ENCODE peak calls at places on chromosomes 6 and 20, in eight cellular contexts. One of them, this sample, is unnamed.

GRCh38 chr6:131083687-131084086 is 20.6 kb upstream of the EPB41L2 start:
- DNase-seq in progenitor cell of endocrine pancreas: no peak
- DNase-seq in endodermal cell: no peak
- DNase-seq in CD8-positive, alpha-beta T cell: no peak
- DNase-seq in mucosa of descending colon: no peak
- DNase-seq in breast epithelium: no peak
- DNase-seq in heart right ventricle: no peak
- DNase-seq in WTC11: no peak
- DNase-seq in this sample: no peak

GRCh38 chr20:44734938-44735337 is 10.7 kb upstream of the KCNK15 start:
- DNase-seq in progenitor cell of endocrine pancreas: no peak
- DNase-seq in endodermal cell: peak; percentile 83
- DNase-seq in CD8-positive, alpha-beta T cell: no peak
- DNase-seq in mucosa of descending colon: no peak
- DNase-seq in breast epithelium: no peak
- DNase-seq in heart right ventricle: no peak
- DNase-seq in WTC11: peak; percentile 42
- DNase-seq in this sample: no peak

GRCh38 chr6:165181951-165182414 is 127.4 kb downstream of the C6orf118 start:
- DNase-seq in progenitor cell of endocrine pancreas: no peak
- DNase-seq in endodermal cell: no peak
- DNase-seq in CD8-positive, alpha-beta T cell: no peak
- DNase-seq in mucosa of descending colon: no peak
- DNase-seq in breast epithelium: no peak
- DNase-seq in heart right ventricle: no peak
- DNase-seq in WTC11: no peak
- DNase-seq in this sample: no peak

GRCh38 chr6:122405417-122405816 is 6.0 kb downstream of the HSF2 start:
- DNase-seq in progenitor cell of endocrine pancreas: no peak
- DNase-seq in endodermal cell: no peak
- DNase-seq in CD8-positive, alpha-beta T cell: no peak
- DNase-seq in mucosa of descending colon: no peak
- DNase-seq in breast epithelium: no peak
- DNase-seq in heart right ventricle: no peak
- DNase-seq in WTC11: no peak
- DNase-seq in this sample: no peak

GRCh38 chr6:104623052-104623690 is 236.5 kb downstream of the HACE1 start:
- DNase-seq in progenitor cell of endocrine pancreas: no peak
- DNase-seq in endodermal cell: peak; percentile 78
- DNase-seq in CD8-positive, alpha-beta T cell: no peak
- DNase-seq in mucosa of descending colon: peak; percentile 24
- DNase-seq in breast epithelium: no peak
- DNase-seq in heart right ventricle: no peak
- DNase-seq in WTC11: peak; percentile 46
- DNase-seq in this sample: no peak

GRCh38 chr6:110560239-110561015 is 84.0 kb upstream of the SLC22A16 start:
- DNase-seq in progenitor cell of endocrine pancreas: no peak
- DNase-seq in endodermal cell: no peak
- DNase-seq in CD8-positive, alpha-beta T cell: no peak
- DNase-seq in mucosa of descending colon: peak; percentile 34
- DNase-seq in breast epithelium: no peak
- DNase-seq in heart right ventricle: no peak
- DNase-seq in WTC11: no peak
- DNase-seq in this sample: no peak

GRCh38 chr6:111027219-111027618 is 45.4 kb downstream of the RPF2 start:
- DNase-seq in progenitor cell of endocrine pancreas: no peak
- DNase-seq in endodermal cell: no peak
- DNase-seq in CD8-positive, alpha-beta T cell: no peak
- DNase-seq in mucosa of descending colon: no peak
- DNase-seq in breast epithelium: no peak
- DNase-seq in heart right ventricle: no peak
- DNase-seq in WTC11: no peak
- DNase-seq in this sample: no peak

GRCh38 chr6:144341831-144342527 is 56.8 kb downstream of the UTRN start:
- DNase-seq in progenitor cell of endocrine pancreas: no peak
- DNase-seq in endodermal cell: no peak
- DNase-seq in CD8-positive, alpha-beta T cell: no peak
- DNase-seq in mucosa of descending colon: no peak
- DNase-seq in breast epithelium: no peak
- DNase-seq in heart right ventricle: no peak
- DNase-seq in WTC11: no peak
- DNase-seq in this sample: no peak

GRCh38 chr20:48921883-48922867 is 664 bp downstream of the ARFGEF2 start:
- DNase-seq in progenitor cell of endocrine pancreas: peak; percentile 43
- DNase-seq in endodermal cell: no peak
- DNase-seq in CD8-positive, alpha-beta T cell: no peak
- DNase-seq in mucosa of descending colon: peak; percentile 83
- DNase-seq in breast epithelium: no peak
- DNase-seq in heart right ventricle: peak; percentile 62
- DNase-seq in WTC11: peak; percentile 55
- DNase-seq in this sample: no peak

GRCh38 chr20:36645998-36646397 is at the start of gene SLA2:
- DNase-seq in progenitor cell of endocrine pancreas: no peak
- DNase-seq in endodermal cell: no peak
- DNase-seq in CD8-positive, alpha-beta T cell: peak; percentile 82
- DNase-seq in mucosa of descending colon: peak; percentile 53
- DNase-seq in breast epithelium: no peak
- DNase-seq in heart right ventricle: no peak
- DNase-seq in WTC11: no peak
- DNase-seq in this sample: peak; percentile 70

GRCh38 chr6:37878150-37878710 is 58.7 kb downstream of the ZFAND3 start:
- DNase-seq in progenitor cell of endocrine pancreas: no peak
- DNase-seq in endodermal cell: no peak
- DNase-seq in CD8-positive, alpha-beta T cell: no peak
- DNase-seq in mucosa of descending colon: no peak
- DNase-seq in breast epithelium: no peak
- DNase-seq in heart right ventricle: no peak
- DNase-seq in WTC11: no peak
- DNase-seq in this sample: no peak

GRCh38 chr20:33000802-33001466 is 3.3 kb downstream of the SUN5 start:
- DNase-seq in progenitor cell of endocrine pancreas: no peak
- DNase-seq in endodermal cell: peak; percentile 67
- DNase-seq in CD8-positive, alpha-beta T cell: no peak
- DNase-seq in mucosa of descending colon: no peak
- DNase-seq in breast epithelium: no peak
- DNase-seq in heart right ventricle: no peak
- DNase-seq in WTC11: no peak
- DNase-seq in this sample: no peak

GRCh38 chr6:83378621-83379388 is 52.0 kb downstream of the ME1 start:
- DNase-seq in progenitor cell of endocrine pancreas: no peak
- DNase-seq in endodermal cell: no peak
- DNase-seq in CD8-positive, alpha-beta T cell: no peak
- DNase-seq in mucosa of descending colon: no peak
- DNase-seq in breast epithelium: no peak
- DNase-seq in heart right ventricle: no peak
- DNase-seq in WTC11: no peak
- DNase-seq in this sample: no peak

GRCh38 chr20:62219992-62220665 is at the start of gene HRH3:
- DNase-seq in progenitor cell of endocrine pancreas: peak; percentile 74
- DNase-seq in endodermal cell: peak; percentile 94
- DNase-seq in CD8-positive, alpha-beta T cell: peak; percentile 60
- DNase-seq in mucosa of descending colon: peak; percentile 68
- DNase-seq in breast epithelium: no peak
- DNase-seq in heart right ventricle: peak; percentile 52
- DNase-seq in WTC11: peak; percentile 73
- DNase-seq in this sample: peak; percentile 49

GRCh38 chr6:47714802-47715201 is 16.4 kb downstream of the ADGRF4 start:
- DNase-seq in progenitor cell of endocrine pancreas: no peak
- DNase-seq in endodermal cell: no peak
- DNase-seq in CD8-positive, alpha-beta T cell: no peak
- DNase-seq in mucosa of descending colon: no peak
- DNase-seq in breast epithelium: no peak
- DNase-seq in heart right ventricle: no peak
- DNase-seq in WTC11: no peak
- DNase-seq in this sample: no peak

GRCh38 chr6:104955927-104956662 is 812 bp upstream of the LIN28B start:
- DNase-seq in progenitor cell of endocrine pancreas: peak; percentile 19
- DNase-seq in endodermal cell: peak; percentile 92
- DNase-seq in CD8-positive, alpha-beta T cell: no peak
- DNase-seq in mucosa of descending colon: no peak
- DNase-seq in breast epithelium: no peak
- DNase-seq in heart right ventricle: no peak
- DNase-seq in WTC11: peak; percentile 81
- DNase-seq in this sample: no peak

DNA sequence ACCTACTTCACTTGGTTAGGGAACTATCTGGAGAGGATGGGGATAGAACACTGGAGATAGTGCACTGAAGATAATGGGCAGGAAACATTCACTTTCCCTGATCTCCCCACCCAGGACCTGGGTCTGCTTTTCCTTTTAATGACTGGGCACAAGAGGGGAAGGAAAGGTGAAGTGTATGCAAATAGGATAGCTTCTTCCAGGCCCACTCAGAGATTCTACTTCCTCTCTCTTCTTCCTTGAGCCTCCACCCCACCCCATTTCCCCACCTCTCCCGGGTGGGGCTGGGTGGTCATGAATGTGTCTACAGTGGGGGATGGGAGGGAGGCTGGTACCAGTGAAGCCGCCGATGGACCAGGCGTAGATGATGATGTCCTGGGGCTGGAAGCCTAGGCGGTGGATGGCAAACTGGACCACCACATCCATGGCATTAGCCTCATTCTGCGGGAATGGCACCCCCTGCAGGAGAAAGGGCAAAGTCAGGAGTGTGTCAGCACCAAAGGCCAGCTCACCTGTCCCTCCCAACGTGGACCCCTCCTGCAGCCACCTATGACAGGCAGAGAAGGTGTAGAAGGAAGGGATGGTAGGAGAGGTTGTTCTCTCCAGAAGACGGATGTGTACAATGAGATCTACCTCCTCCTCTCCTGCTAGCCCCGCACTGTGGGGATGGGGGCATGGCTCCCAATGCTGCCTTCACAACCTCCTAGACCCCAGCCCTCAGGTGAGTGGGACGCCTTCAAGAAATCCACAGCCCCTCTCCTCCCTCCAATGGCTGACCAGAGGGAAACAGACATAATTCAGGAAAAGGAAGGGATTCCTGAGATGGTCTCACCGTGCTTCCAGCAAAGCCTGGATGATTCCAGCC is 8.6 kb upstream of the LY6G5C start:
- DNase-seq in progenitor cell of endocrine pancreas: no peak
- DNase-seq in endodermal cell: peak; percentile 84
- DNase-seq in CD8-positive, alpha-beta T cell: no peak
- DNase-seq in mucosa of descending colon: no peak
- DNase-seq in breast epithelium: no peak
- DNase-seq in heart right ventricle: no peak
- DNase-seq in WTC11: peak; percentile 69
- DNase-seq in this sample: no peak
- TF ChIP-seq CTCF in progenitor cell of endocrine pancreas: peak; percentile 44
- TF ChIP-seq CTCF in endodermal cell: peak; percentile 73
- TF ChIP-seq CTCF in CD8-positive, alpha-beta T cell: peak; percentile 33
- TF ChIP-seq CTCF in mucosa of descending colon: no peak
- TF ChIP-seq CTCF in breast epithelium: no peak
- TF ChIP-seq CTCF in heart right ventricle: no peak
- TF ChIP-seq CTCF in WTC11: no peak
- TF ChIP-seq CTCF in this sample: no peak

GRCh38 chr20:12411246-12411940 is 493.7 kb downstream of the BTBD3 start:
- DNase-seq in progenitor cell of endocrine pancreas: no peak
- DNase-seq in endodermal cell: no peak
- DNase-seq in CD8-positive, alpha-beta T cell: no peak
- DNase-seq in mucosa of descending colon: no peak
- DNase-seq in breast epithelium: no peak
- DNase-seq in heart right ventricle: no peak
- DNase-seq in WTC11: no peak
- DNase-seq in this sample: no peak

GRCh38 chr20:12404941-12405340 is 487.2 kb downstream of the BTBD3 start:
- DNase-seq in progenitor cell of endocrine pancreas: no peak
- DNase-seq in endodermal cell: no peak
- DNase-seq in CD8-positive, alpha-beta T cell: no peak
- DNase-seq in mucosa of descending colon: no peak
- DNase-seq in breast epithelium: no peak
- DNase-seq in heart right ventricle: no peak
- DNase-seq in WTC11: no peak
- DNase-seq in this sample: no peak

GRCh38 chr20:12410783-12411182 is 493.1 kb downstream of the BTBD3 start:
- DNase-seq in progenitor cell of endocrine pancreas: no peak
- DNase-seq in endodermal cell: no peak
- DNase-seq in CD8-positive, alpha-beta T cell: no peak
- DNase-seq in mucosa of descending colon: no peak
- DNase-seq in breast epithelium: no peak
- DNase-seq in heart right ventricle: no peak
- DNase-seq in WTC11: no peak
- DNase-seq in this sample: no peak

GRCh38 chr20:12409501-12409900 is 491.8 kb downstream of the BTBD3 start:
- DNase-seq in progenitor cell of endocrine pancreas: no peak
- DNase-seq in endodermal cell: no peak
- DNase-seq in CD8-positive, alpha-beta T cell: no peak
- DNase-seq in mucosa of descending colon: no peak
- DNase-seq in breast epithelium: no peak
- DNase-seq in heart right ventricle: no peak
- DNase-seq in WTC11: no peak
- DNase-seq in this sample: no peak

GRCh38 chr20:12406978-12407377 is 489.3 kb downstream of the BTBD3 start:
- DNase-seq in progenitor cell of endocrine pancreas: no peak
- DNase-seq in endodermal cell: no peak
- DNase-seq in CD8-positive, alpha-beta T cell: no peak
- DNase-seq in mucosa of descending colon: no peak
- DNase-seq in breast epithelium: no peak
- DNase-seq in heart right ventricle: no peak
- DNase-seq in WTC11: no peak
- DNase-seq in this sample: no peak
- TF ChIP-seq CTCF in progenitor cell of endocrine pancreas: no peak
- TF ChIP-seq CTCF in endodermal cell: no peak
- TF ChIP-seq CTCF in CD8-positive, alpha-beta T cell: no peak
- TF ChIP-seq CTCF in mucosa of descending colon: no peak
- TF ChIP-seq CTCF in breast epithelium: no peak
- TF ChIP-seq CTCF in heart right ventricle: no peak
- TF ChIP-seq CTCF in WTC11: no peak
- TF ChIP-seq CTCF in this sample: no peak

DNA sequence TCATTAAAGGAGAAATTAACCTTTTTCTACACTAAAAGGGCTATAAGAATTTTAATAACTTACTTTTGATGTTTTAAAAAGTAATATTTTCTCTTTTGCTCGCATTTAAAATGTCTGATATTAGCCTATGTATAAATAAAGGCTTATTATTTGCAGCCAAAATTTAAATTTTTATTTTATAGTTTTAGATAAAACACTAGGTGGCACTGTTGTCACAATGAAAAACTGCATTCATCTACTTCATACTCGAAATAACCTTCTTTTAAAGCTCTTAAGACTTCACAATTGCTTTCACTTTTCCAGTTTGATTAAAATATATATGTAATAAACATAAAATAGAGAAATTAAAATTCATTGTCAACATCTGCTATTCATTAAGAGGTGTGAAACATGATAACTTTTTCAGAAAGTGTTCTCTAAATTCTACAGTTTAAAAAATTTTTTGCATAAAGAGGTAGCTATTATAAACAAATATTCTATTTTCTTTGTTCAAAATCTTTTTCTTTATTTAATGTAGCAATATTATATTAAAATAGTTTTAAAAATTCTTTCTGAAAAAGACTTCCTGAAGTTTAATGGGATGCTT is 78.8 kb upstream of the DEFB112 start:
- DNase-seq in progenitor cell of endocrine pancreas: no peak
- DNase-seq in endodermal cell: no peak
- DNase-seq in CD8-positive, alpha-beta T cell: no peak
- DNase-seq in mucosa of descending colon: no peak
- DNase-seq in breast epithelium: no peak
- DNase-seq in heart right ventricle: no peak
- DNase-seq in WTC11: no peak
- DNase-seq in this sample: no peak
- TF ChIP-seq CTCF in progenitor cell of endocrine pancreas: peak; percentile 77
- TF ChIP-seq CTCF in endodermal cell: peak; percentile 80
- TF ChIP-seq CTCF in CD8-positive, alpha-beta T cell: peak; percentile 42
- TF ChIP-seq CTCF in mucosa of descending colon: no peak
- TF ChIP-seq CTCF in breast epithelium: peak; percentile 33
- TF ChIP-seq CTCF in heart right ventricle: no peak
- TF ChIP-seq CTCF in WTC11: no peak
- TF ChIP-seq CTCF in this sample: no peak

GRCh38 chr6:39980839-39981580 is 46.7 kb upstream of the MOCS1 start:
- DNase-seq in progenitor cell of endocrine pancreas: peak; percentile 12
- DNase-seq in endodermal cell: peak; percentile 71
- DNase-seq in CD8-positive, alpha-beta T cell: no peak
- DNase-seq in mucosa of descending colon: no peak
- DNase-seq in breast epithelium: peak; percentile 20
- DNase-seq in heart right ventricle: no peak
- DNase-seq in WTC11: peak; percentile 24
- DNase-seq in this sample: no peak
- TF ChIP-seq CTCF in progenitor cell of endocrine pancreas: peak; percentile 65
- TF ChIP-seq CTCF in endodermal cell: peak; percentile 78
- TF ChIP-seq CTCF in CD8-positive, alpha-beta T cell: no peak
- TF ChIP-seq CTCF in mucosa of descending colon: no peak
- TF ChIP-seq CTCF in breast epithelium: peak; percentile 59
- TF ChIP-seq CTCF in heart right ventricle: no peak
- TF ChIP-seq CTCF in WTC11: peak; percentile 39
- TF ChIP-seq CTCF in this sample: no peak